ENCODE peak calls at places on chromosome 22, in seven cellular contexts. A is tibial nerve, M is neural progenitor cell, K is cardiac muscle cell, W is WERI-Rb-1, E is GM06990, F is uterus. D is an unnamed sample. For H3K27me3, the result is how much of the 10 kb centered on the place peaks cover.

GRCh38 chr22:18156878-18157713 is 7.1 kb downstream of the USP18 start:
- DNase-seq in A (peak), M (peak), K (peak), W (peak), E (no peak), F (peak), D (peak)

GRCh38 chr22:27173530-27173929 is 516.1 kb downstream of the MIAT start:
- DNase-seq in A (no peak), M (no peak), K (no peak), W (no peak), E (no peak), F (no peak), D (no peak)

GRCh38 chr22:44133161-44133560 is 47.6 kb upstream of the PARVG start:
- DNase-seq in A (no peak), M (no peak), K (no peak), W (no peak), E (no peak), F (no peak), D (no peak)

GRCh38 chr22:26906464-26906863 is 249.1 kb downstream of the MIAT start:
- DNase-seq in A (no peak), M (no peak), K (no peak), W (no peak), E (no peak), F (no peak), D (no peak)

GRCh38 chr22:34116126-34116525 is 195.8 kb upstream of the LARGE1 start:
- DNase-seq in A (no peak), M (no peak), K (no peak), W (no peak), E (no peak), F (no peak), D (no peak)

GRCh38 chr22:17217179-17217578 is 2.1 kb downstream of the ADA2 start:
- DNase-seq in A (no peak), M (peak), K (no peak), W (no peak), E (no peak), F (no peak), D (no peak)

GRCh38 chr22:27842994-27843431 is 41.5 kb upstream of the MN1 start:
- DNase-seq in A (no peak), M (no peak), K (no peak), W (no peak), E (no peak), F (no peak), D (no peak)

GRCh38 chr22:38238519-38239051 is 34.2 kb downstream of the TMEM184B start:
- DNase-seq in A (no peak), M (no peak), K (peak), W (no peak), E (no peak), F (peak), D (peak)

GRCh38 chr22:41563051-41563711 is 2.4 kb downstream of the CSDC2 start:
- DNase-seq in A (no peak), M (no peak), K (peak), W (peak), E (no peak), F (peak), D (no peak)

GRCh38 chr22:49370841-49371301 is 456.8 kb downstream of the BRD1 start:
- DNase-seq in A (no peak), M (no peak), K (no peak), W (no peak), E (no peak), F (no peak), D (peak)

GRCh38 chr22:23684561-23685031 is 6.2 kb upstream of the RGL4 start:
- DNase-seq in A (no peak), M (no peak), K (peak), W (no peak), E (no peak), F (no peak), D (no peak)

GRCh38 chr22:47194476-47195155 is 432.2 kb downstream of the TBC1D22A start:
- DNase-seq in A (no peak), M (no peak), K (no peak), W (no peak), E (no peak), F (no peak), D (no peak)

GRCh38 chr22:23767673-23768548 is at the start of gene CHCHD10:
- DNase-seq in A (peak), M (peak), K (peak), W (peak), E (peak), F (peak), D (peak)

GRCh38 chr22:23401111-23401909 is 178.8 kb downstream of the IGLL1 start:
- DNase-seq in A (no peak), M (no peak), K (peak), W (no peak), E (no peak), F (no peak), D (no peak)

GRCh38 chr22:38734203-38735100 is 21.3 kb downstream of the SUN2 start:
- DNase-seq in A (no peak), M (no peak), K (no peak), W (no peak), E (no peak), F (no peak), D (no peak)

GRCh38 chr22:19545935-19546207 is 21.7 kb upstream of the CLDN5 start:
- DNase-seq in A (no peak), M (no peak), K (no peak), W (no peak), E (no peak), F (no peak), D (no peak)

GRCh38 chr22:26481694-26482093 is 1.9 kb downstream of the HPS4 start:
- DNase-seq in A (no peak), M (no peak), K (no peak), W (no peak), E (no peak), F (no peak), D (no peak)

GRCh38 chr22:33909075-33909458 is 11.2 kb downstream of the LARGE1 start:
- DNase-seq in A (no peak), M (no peak), K (peak), W (no peak), E (no peak), F (peak), D (no peak)

DNA sequence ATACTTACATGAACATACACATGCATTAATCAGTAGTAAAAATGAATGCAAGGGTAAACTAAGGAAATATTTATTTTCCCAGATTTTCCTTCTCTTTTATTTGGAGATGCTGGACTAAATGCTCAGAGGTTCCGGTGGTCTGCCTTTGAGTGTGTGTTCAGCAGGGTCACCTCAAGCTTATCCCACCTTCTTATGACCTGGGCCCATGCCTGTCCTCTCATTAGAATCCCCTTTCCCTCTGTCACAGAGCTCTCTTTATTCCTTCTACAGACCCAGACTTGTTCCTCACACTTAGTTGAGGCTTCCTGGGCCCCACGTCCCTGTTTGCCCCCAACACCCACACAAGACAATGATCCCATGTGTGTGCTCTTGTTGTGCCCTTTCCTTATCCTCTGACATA is 61.6 kb upstream of the TOP3B start:
- DNase-seq in A (no peak), M (no peak), K (no peak), W (no peak), E (no peak), F (no peak), D (no peak)
- H3K27me3 ChIP-seq in A (under half), M (half or more), K (half or more), W (under half), E (under half), F (under half), D (under half)

GRCh38 chr22:31618471-31619176 is 43.4 kb downstream of the PISD start:
- DNase-seq in A (no peak), M (no peak), K (no peak), W (no peak), E (no peak), F (no peak), D (no peak)
- TF ChIP-seq CTCF in A (no peak), M (no peak), K (no peak), W (no peak), E (no peak), F (no peak), D (no peak)

GRCh38 chr22:48251629-48252028 is 1489.2 kb downstream of the TBC1D22A start:
- DNase-seq in A (no peak), M (no peak), K (no peak), W (no peak), E (no peak), F (no peak), D (no peak)

GRCh38 chr22:48253136-48253535 is 1490.7 kb downstream of the TBC1D22A start:
- DNase-seq in A (no peak), M (no peak), K (no peak), W (no peak), E (no peak), F (no peak), D (no peak)

GRCh38 chr22:48250937-48251530 is 1488.6 kb downstream of the TBC1D22A start:
- DNase-seq in A (no peak), M (no peak), K (no peak), W (no peak), E (no peak), F (no peak), D (no peak)

GRCh38 chr22:48254311-48254873 is 1491.9 kb downstream of the TBC1D22A start:
- DNase-seq in A (no peak), M (no peak), K (no peak), W (peak), E (no peak), F (no peak), D (peak)

DNA sequence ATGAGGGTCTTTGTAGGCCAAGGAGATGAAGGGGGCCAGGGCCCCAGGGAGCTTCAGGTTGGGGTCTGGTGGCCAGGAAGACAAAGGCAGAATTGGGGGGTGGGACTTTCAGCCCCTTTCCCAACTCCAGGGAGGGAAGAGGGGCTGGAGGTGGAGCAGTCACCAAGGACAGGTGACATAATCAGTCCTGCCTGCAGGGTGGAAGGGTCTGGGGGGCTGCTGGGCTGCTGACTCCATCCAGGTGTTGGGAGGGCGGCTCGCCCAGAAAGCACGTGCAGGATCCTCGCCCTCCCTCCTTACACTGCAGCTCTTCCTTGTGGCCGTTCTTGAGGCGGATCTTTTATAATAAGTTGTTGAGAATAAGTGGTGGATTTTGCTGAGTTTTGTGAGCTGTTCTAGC is 1491.1 kb downstream of the TBC1D22A start:
- DNase-seq in A (no peak), M (no peak), K (no peak), W (no peak), E (no peak), F (no peak), D (no peak)
- H3K27me3 ChIP-seq in A (under half), M (under half), K (under half), W (under half), E (under half), F (under half), D (under half)

DNA sequence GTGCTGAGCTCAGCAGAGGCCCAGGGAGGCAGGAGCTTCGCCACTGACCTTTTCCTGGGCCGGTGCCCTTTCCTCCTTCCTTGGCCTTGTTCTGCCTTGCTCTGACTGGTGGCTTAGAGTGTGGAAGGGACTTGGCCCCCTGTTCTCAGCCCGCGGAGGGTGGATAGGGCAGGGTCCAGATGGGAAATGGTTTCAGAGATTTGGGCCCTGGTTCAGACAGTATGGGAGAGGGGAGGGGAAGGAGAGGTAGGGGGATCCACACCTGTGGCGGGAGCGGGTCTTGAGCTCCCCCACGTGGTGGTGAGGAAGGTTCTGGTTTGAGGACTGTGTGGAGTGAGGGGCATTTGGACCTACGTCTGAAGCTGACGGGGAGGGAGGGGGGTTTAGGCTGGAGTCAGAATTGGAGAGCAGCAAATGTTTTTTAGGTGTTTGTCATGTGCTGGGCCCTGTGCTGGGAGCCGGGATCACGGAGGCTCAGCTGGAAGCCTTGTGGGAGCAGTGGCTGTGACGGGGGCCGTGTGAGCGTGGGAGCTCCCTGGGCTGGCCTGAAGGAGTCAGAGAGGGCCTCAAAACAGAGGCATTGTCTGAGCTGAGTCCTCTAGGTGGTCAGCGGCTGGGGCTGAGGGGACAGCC is 27.2 kb downstream of the SHANK3 start:
- DNase-seq in A (no peak), M (peak), K (no peak), W (peak), E (no peak), F (no peak), D (no peak)
- TF ChIP-seq CTCF in A (no peak), M (peak), K (peak), W (peak), E (peak), F (no peak), D (no peak)

DNA sequence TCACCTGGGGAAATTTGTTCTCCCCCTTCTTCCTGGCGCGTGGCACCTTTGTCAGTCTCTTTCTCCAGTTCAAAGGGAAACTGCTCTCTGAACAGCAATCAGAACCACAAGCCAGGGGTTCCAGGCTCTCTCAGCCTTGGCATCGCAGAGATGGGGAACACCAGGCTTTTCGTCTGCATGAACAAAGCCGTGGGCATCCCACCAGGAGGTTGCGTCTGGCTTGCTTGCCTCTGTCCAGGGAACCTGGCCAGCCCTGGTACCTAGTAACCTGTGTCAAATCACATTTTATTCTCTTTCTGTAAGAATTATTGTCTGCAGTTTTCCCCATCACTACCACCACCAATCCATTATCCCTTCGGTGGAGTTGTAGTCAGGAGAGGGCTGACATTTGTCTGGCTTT is 107.0 kb downstream of the WNT7B start:
- DNase-seq in A (no peak), M (no peak), K (no peak), W (no peak), E (no peak), F (no peak), D (no peak)
- H3K27me3 ChIP-seq in A (under half), M (half or more), K (half or more), W (under half), E (under half), F (under half), D (under half)

DNA sequence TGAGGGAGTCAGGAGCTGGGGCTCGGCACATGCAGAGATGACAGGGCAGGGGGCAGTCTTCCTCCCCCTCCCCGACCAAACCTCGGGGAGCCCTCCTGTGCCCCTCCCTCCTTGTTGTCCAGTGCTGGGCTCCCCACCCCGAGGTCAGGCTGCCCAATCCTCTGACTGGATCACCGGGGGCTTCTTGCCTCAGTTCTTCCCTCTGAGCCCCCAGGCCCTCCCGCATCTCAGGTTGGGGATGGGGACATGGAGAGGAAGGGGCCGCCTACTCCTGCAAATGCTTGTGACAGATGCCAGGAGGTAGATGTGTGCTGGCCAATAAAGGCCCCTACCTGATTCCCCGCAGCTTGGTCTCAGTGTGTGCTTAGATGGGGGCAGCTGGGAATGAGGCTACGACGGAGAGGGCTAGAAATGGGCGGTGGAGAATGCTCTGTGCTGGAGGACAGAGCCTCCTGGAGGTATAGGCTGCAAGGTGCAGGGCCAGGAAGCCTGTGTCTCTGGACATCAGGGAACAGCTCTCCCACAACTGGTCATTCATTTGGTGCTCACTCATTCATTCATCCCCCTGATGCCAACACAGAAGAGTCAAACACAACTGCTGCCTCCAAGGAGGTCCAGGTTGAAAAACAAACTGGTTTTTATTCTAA is 8.4 kb downstream of the RHBDD3 start:
- DNase-seq in A (no peak), M (peak), K (peak), W (no peak), E (no peak), F (no peak), D (no peak)
- TF ChIP-seq CTCF in A (no peak), M (peak), K (no peak), W (peak), E (no peak), F (no peak), D (no peak)